ENCODE peak calls at places on chromosomes 16 and 17, in eight cellular contexts. One of them, this sample, is unnamed.

GRCh38 chr16:83040174-83040573 is 413.4 kb downstream of the CDH13 start:
- DNase-seq in D341Med: no peak
- DNase-seq in COR-L47: no peak
- DNase-seq in caudate nucleus: no peak
- DNase-seq in T-helper 1 cell: no peak
- DNase-seq in activated CD8-positive, alpha-beta T cell treated with anti-CD3 and anti-CD28 coated beads for 36 hours: peak; percentile 3
- DNase-seq in ecto neural progenitor cell: no peak
- DNase-seq in iPS-NIHi11: no peak
- DNase-seq in this sample: no peak

GRCh38 chr16:22075043-22075757 is 17.1 kb upstream of the VWA3A start:
- DNase-seq in caudate nucleus: no peak
- DNase-seq in iPS-NIHi11: no peak
- DNase-seq in COR-L47: no peak
- DNase-seq in ecto neural progenitor cell: no peak
- DNase-seq in D341Med: no peak
- DNase-seq in T-helper 1 cell: no peak
- DNase-seq in activated CD8-positive, alpha-beta T cell treated with anti-CD3 and anti-CD28 coated beads for 36 hours: no peak
- DNase-seq in this sample: no peak

GRCh38 chr17:75625813-75626486 is 7.3 kb upstream of the SMIM5 start:
- DNase-seq in activated CD8-positive, alpha-beta T cell treated with anti-CD3 and anti-CD28 coated beads for 36 hours: peak; percentile 36
- DNase-seq in COR-L47: peak; percentile 43
- DNase-seq in caudate nucleus: no peak
- DNase-seq in iPS-NIHi11: peak; percentile 91
- DNase-seq in D341Med: peak; percentile 90
- DNase-seq in T-helper 1 cell: no peak
- DNase-seq in ecto neural progenitor cell: peak; percentile 85
- DNase-seq in this sample: no peak

GRCh38 chr16:73285336-73285735 is 237.4 kb upstream of the ZFHX3 start:
- DNase-seq in ecto neural progenitor cell: no peak
- DNase-seq in caudate nucleus: no peak
- DNase-seq in activated CD8-positive, alpha-beta T cell treated with anti-CD3 and anti-CD28 coated beads for 36 hours: no peak
- DNase-seq in COR-L47: no peak
- DNase-seq in D341Med: no peak
- DNase-seq in T-helper 1 cell: no peak
- DNase-seq in iPS-NIHi11: no peak
- DNase-seq in this sample: no peak

GRCh38 chr17:50893183-50893993 is 27.2 kb upstream of the TOB1 start:
- DNase-seq in activated CD8-positive, alpha-beta T cell treated with anti-CD3 and anti-CD28 coated beads for 36 hours: no peak
- DNase-seq in ecto neural progenitor cell: no peak
- DNase-seq in T-helper 1 cell: no peak
- DNase-seq in caudate nucleus: peak; percentile 74
- DNase-seq in COR-L47: no peak
- DNase-seq in iPS-NIHi11: no peak
- DNase-seq in D341Med: no peak
- DNase-seq in this sample: no peak

GRCh38 chr17:76265624-76266243 is 586 bp downstream of the UBALD2 start:
- DNase-seq in iPS-NIHi11: peak; percentile 70
- DNase-seq in activated CD8-positive, alpha-beta T cell treated with anti-CD3 and anti-CD28 coated beads for 36 hours: peak; percentile 70
- DNase-seq in T-helper 1 cell: peak; percentile 59
- DNase-seq in COR-L47: peak; percentile 33
- DNase-seq in D341Med: peak; percentile 89
- DNase-seq in caudate nucleus: no peak
- DNase-seq in ecto neural progenitor cell: peak; percentile 82
- DNase-seq in this sample: no peak

GRCh38 chr17:27207073-27207511 is 86.8 kb upstream of the WSB1 start:
- DNase-seq in T-helper 1 cell: no peak
- DNase-seq in caudate nucleus: no peak
- DNase-seq in COR-L47: no peak
- DNase-seq in ecto neural progenitor cell: no peak
- DNase-seq in activated CD8-positive, alpha-beta T cell treated with anti-CD3 and anti-CD28 coated beads for 36 hours: no peak
- DNase-seq in D341Med: no peak
- DNase-seq in iPS-NIHi11: no peak
- DNase-seq in this sample: no peak

GRCh38 chr17:57528084-57528451 is 217.0 kb downstream of the CCDC182 start:
- DNase-seq in iPS-NIHi11: no peak
- DNase-seq in COR-L47: no peak
- DNase-seq in ecto neural progenitor cell: no peak
- DNase-seq in T-helper 1 cell: no peak
- DNase-seq in activated CD8-positive, alpha-beta T cell treated with anti-CD3 and anti-CD28 coated beads for 36 hours: no peak
- DNase-seq in D341Med: no peak
- DNase-seq in caudate nucleus: no peak
- DNase-seq in this sample: no peak

GRCh38 chr17:64420143-64420670 is 28.7 kb upstream of the MILR1 start:
- DNase-seq in iPS-NIHi11: peak; percentile 72
- DNase-seq in activated CD8-positive, alpha-beta T cell treated with anti-CD3 and anti-CD28 coated beads for 36 hours: no peak
- DNase-seq in D341Med: peak; percentile 73
- DNase-seq in T-helper 1 cell: peak; percentile 17
- DNase-seq in ecto neural progenitor cell: peak; percentile 53
- DNase-seq in COR-L47: peak; percentile 63
- DNase-seq in caudate nucleus: no peak
- DNase-seq in this sample: no peak

This sample was measured in CMK.